ENCODE peak calls at places on chromosomes 3 and 15, in six cellular contexts. B is LHCN-M2, M is astrocyte of the spinal cord, G is NCI-H460, Y is upper lobe of right lung, V is iris pigment epithelial cell. X is an unnamed sample.

GRCh38 chr15:93028632-93029612 is 60.1 kb downstream of the RGMA start:
- DNase-seq in B (peak), M (peak), G (no peak), Y (peak), V (peak), X (peak)

GRCh38 chr3:151410891-151411559 is 26.5 kb upstream of the P2RY12 start:
- DNase-seq in B (peak), M (peak), G (no peak), Y (no peak), V (peak), X (no peak)

GRCh38 chr3:127750226-127751031 is 71.9 kb downstream of the MGLL start:
- DNase-seq in B (peak), M (peak), G (no peak), Y (no peak), V (peak), X (no peak)

GRCh38 chr3:123759311-123759710 is 124.8 kb downstream of the MYLK start:
- DNase-seq in B (no peak), M (no peak), G (no peak), Y (no peak), V (no peak), X (no peak)

GRCh38 chr15:73078722-73079121 is 26.5 kb downstream of the NEO1 start:
- DNase-seq in B (peak), M (peak), G (no peak), Y (no peak), V (peak), X (no peak)

GRCh38 chr3:53844262-53845102 is 1.7 kb downstream of the CHDH start:
- DNase-seq in B (no peak), M (no peak), G (no peak), Y (no peak), V (no peak), X (no peak)

GRCh38 chr15:59885832-59886231 is 118.3 kb upstream of the FOXB1 start:
- DNase-seq in B (peak), M (no peak), G (no peak), Y (no peak), V (no peak), X (no peak)

GRCh38 chr3:190229632-190230424 is 92.4 kb downstream of the CLDN1 start:
- DNase-seq in B (peak), M (peak), G (no peak), Y (no peak), V (peak), X (no peak)

GRCh38 chr3:186509423-186509822 is 34.8 kb downstream of the CRYGS start:
- DNase-seq in B (no peak), M (no peak), G (no peak), Y (no peak), V (no peak), X (peak)

GRCh38 chr3:147389265-147390175 is 16.8 kb downstream of the ZIC4 start:
- DNase-seq in B (no peak), M (peak), G (no peak), Y (no peak), V (no peak), X (no peak)

GRCh38 chr15:80138962-80139361 is 13.8 kb upstream of the FAH start:
- DNase-seq in B (no peak), M (no peak), G (no peak), Y (no peak), V (no peak), X (no peak)

GRCh38 chr3:10341901-10342398 is 21.0 kb upstream of the SEC13 start:
- DNase-seq in B (no peak), M (no peak), G (no peak), Y (no peak), V (no peak), X (no peak)

GRCh38 chr3:179037361-179037760 is 34.2 kb downstream of the ZMAT3 start:
- DNase-seq in B (peak), M (peak), G (peak), Y (no peak), V (peak), X (no peak)

GRCh38 chr3:60363817-60364216 is 887.4 kb downstream of the FHIT start:
- DNase-seq in B (no peak), M (peak), G (no peak), Y (no peak), V (no peak), X (peak)

GRCh38 chr3:21331321-21331720 is 419.7 kb downstream of the ZNF385D start:
- DNase-seq in B (no peak), M (no peak), G (no peak), Y (no peak), V (no peak), X (no peak)

GRCh38 chr3:184349563-184350470 is 11.6 kb downstream of the CLCN2 start:
- DNase-seq in B (no peak), M (no peak), G (no peak), Y (no peak), V (no peak), X (no peak)

GRCh38 chr3:133575121-133575520 is 1.6 kb downstream of the CDV3 start:
- DNase-seq in B (no peak), M (no peak), G (no peak), Y (no peak), V (no peak), X (no peak)

GRCh38 chr15:39300451-39301153 is 280.3 kb upstream of the THBS1 start:
- DNase-seq in B (peak), M (peak), G (peak), Y (no peak), V (peak), X (no peak)

GRCh38 chr3:74613060-74613459 is 1.4 kb downstream of the CNTN3 start:
- DNase-seq in B (no peak), M (no peak), G (no peak), Y (no peak), V (peak), X (no peak)

GRCh38 chr15:28191832-28192231 is 92.7 kb upstream of the OCA2 start:
- DNase-seq in B (peak), M (peak), G (no peak), Y (peak), V (peak), X (no peak)

GRCh38 chr3:11381563-11381962 is 109.4 kb downstream of the ATG7 start:
- DNase-seq in B (peak), M (peak), G (no peak), Y (no peak), V (peak), X (no peak)

GRCh38 chr15:57421110-57421509 is 44.8 kb downstream of the CGNL1 start:
- DNase-seq in B (no peak), M (no peak), G (no peak), Y (no peak), V (no peak), X (no peak)

GRCh38 chr3:172846103-172846561 is 95.6 kb downstream of the ECT2 start:
- DNase-seq in B (peak), M (no peak), G (no peak), Y (no peak), V (no peak), X (no peak)

GRCh38 chr3:16444344-16444743 is 69.2 kb downstream of the RFTN1 start:
- DNase-seq in B (no peak), M (no peak), G (no peak), Y (no peak), V (no peak), X (no peak)